ENCODE peak calls at places on chromosomes 3 and 15, in ten cellular contexts. One of them, this sample, is unnamed.

GRCh38 chr3:156761007-156761406 is 65.1 kb upstream of the LEKR1 start:
- DNase-seq in kidney epithelial cell: no peak
- DNase-seq in activated CD4-positive, alpha-beta T cell treated with anti-CD3 and anti-CD28 coated beads for 4 hours: no peak
- DNase-seq in fibroblast of mammary gland: no peak
- DNase-seq in astrocyte of the spinal cord: no peak
- DNase-seq in pancreas: no peak
- DNase-seq in WERI-Rb-1: no peak
- DNase-seq in DND-41: no peak
- DNase-seq in putamen: no peak
- DNase-seq in stomach: no peak
- DNase-seq in this sample: no peak

GRCh38 chr15:76514292-76514691 is 177.7 kb downstream of the ISL2 start:
- DNase-seq in kidney epithelial cell: no peak
- DNase-seq in activated CD4-positive, alpha-beta T cell treated with anti-CD3 and anti-CD28 coated beads for 4 hours: no peak
- DNase-seq in fibroblast of mammary gland: no peak
- DNase-seq in astrocyte of the spinal cord: no peak
- DNase-seq in pancreas: no peak
- DNase-seq in WERI-Rb-1: peak
- DNase-seq in DND-41: no peak
- DNase-seq in putamen: no peak
- DNase-seq in stomach: no peak
- DNase-seq in this sample: peak

GRCh38 chr15:36632196-36632595 is 52.8 kb downstream of the CDIN1 start:
- DNase-seq in kidney epithelial cell: peak
- DNase-seq in activated CD4-positive, alpha-beta T cell treated with anti-CD3 and anti-CD28 coated beads for 4 hours: no peak
- DNase-seq in fibroblast of mammary gland: peak
- DNase-seq in astrocyte of the spinal cord: peak
- DNase-seq in pancreas: no peak
- DNase-seq in WERI-Rb-1: peak
- DNase-seq in DND-41: no peak
- DNase-seq in putamen: no peak
- DNase-seq in stomach: no peak
- DNase-seq in this sample: no peak

GRCh38 chr15:23648920-23649515 is 1.4 kb upstream of the MAGEL2 start:
- DNase-seq in kidney epithelial cell: no peak
- DNase-seq in activated CD4-positive, alpha-beta T cell treated with anti-CD3 and anti-CD28 coated beads for 4 hours: no peak
- DNase-seq in fibroblast of mammary gland: peak
- DNase-seq in astrocyte of the spinal cord: no peak
- DNase-seq in pancreas: peak
- DNase-seq in WERI-Rb-1: peak
- DNase-seq in DND-41: peak
- DNase-seq in putamen: no peak
- DNase-seq in stomach: peak
- DNase-seq in this sample: peak

GRCh38 chr3:18847583-18848197 is 300.6 kb upstream of the KCNH8 start:
- DNase-seq in kidney epithelial cell: no peak
- DNase-seq in activated CD4-positive, alpha-beta T cell treated with anti-CD3 and anti-CD28 coated beads for 4 hours: no peak
- DNase-seq in fibroblast of mammary gland: no peak
- DNase-seq in astrocyte of the spinal cord: no peak
- DNase-seq in pancreas: no peak
- DNase-seq in WERI-Rb-1: no peak
- DNase-seq in DND-41: no peak
- DNase-seq in putamen: no peak
- DNase-seq in stomach: no peak
- DNase-seq in this sample: no peak

GRCh38 chr3:160245261-160245800 is 20.1 kb downstream of the C3orf80 start:
- DNase-seq in kidney epithelial cell: no peak
- DNase-seq in activated CD4-positive, alpha-beta T cell treated with anti-CD3 and anti-CD28 coated beads for 4 hours: no peak
- DNase-seq in fibroblast of mammary gland: no peak
- DNase-seq in astrocyte of the spinal cord: no peak
- DNase-seq in pancreas: no peak
- DNase-seq in WERI-Rb-1: no peak
- DNase-seq in DND-41: no peak
- DNase-seq in putamen: no peak
- DNase-seq in stomach: no peak
- DNase-seq in this sample: peak

GRCh38 chr3:150183619-150184425 is 213.1 kb upstream of the PFN2 start:
- DNase-seq in kidney epithelial cell: peak
- DNase-seq in activated CD4-positive, alpha-beta T cell treated with anti-CD3 and anti-CD28 coated beads for 4 hours: peak
- DNase-seq in fibroblast of mammary gland: peak
- DNase-seq in astrocyte of the spinal cord: peak
- DNase-seq in pancreas: peak
- DNase-seq in WERI-Rb-1: peak
- DNase-seq in DND-41: peak
- DNase-seq in putamen: peak
- DNase-seq in stomach: peak
- DNase-seq in this sample: peak

GRCh38 chr3:45978348-45978747 is 17.3 kb downstream of the FYCO1 start:
- DNase-seq in kidney epithelial cell: no peak
- DNase-seq in activated CD4-positive, alpha-beta T cell treated with anti-CD3 and anti-CD28 coated beads for 4 hours: peak
- DNase-seq in fibroblast of mammary gland: no peak
- DNase-seq in astrocyte of the spinal cord: no peak
- DNase-seq in pancreas: peak
- DNase-seq in WERI-Rb-1: no peak
- DNase-seq in DND-41: peak
- DNase-seq in putamen: no peak
- DNase-seq in stomach: peak
- DNase-seq in this sample: no peak